ENCODE peak calls at places on chromosomes 12 and 14, in six cellular contexts. I is endothelial cell of umbilical vein, B is sigmoid colon, W is upper lobe of left lung, P is K562, F is GM12892. L is an unnamed sample.

GRCh38 chr12:52836042-52836466 is 1.9 kb upstream of the KRT79 start:
- DNase-seq in I (peak), B (no peak), W (no peak), P (peak), F (no peak), L (no peak)

GRCh38 chr14:65470404-65470880 is 57.9 kb downstream of the FUT8 start:
- DNase-seq in I (no peak), B (no peak), W (peak), P (no peak), F (peak), L (no peak)

GRCh38 chr12:109310247-109311125 is 1.4 kb upstream of the FOXN4 start:
- DNase-seq in I (no peak), B (no peak), W (peak), P (peak), F (no peak), L (no peak)

GRCh38 chr14:97337670-97338069 is 540.5 kb downstream of the VRK1 start:
- DNase-seq in I (no peak), B (no peak), W (no peak), P (no peak), F (no peak), L (no peak)

GRCh38 chr12:7158866-7159600 is 28.9 kb downstream of the CLSTN3 start:
- DNase-seq in I (no peak), B (peak), W (peak), P (no peak), F (no peak), L (no peak)

GRCh38 chr12:124928095-124928911 is 13.9 kb upstream of the UBC start:
- DNase-seq in I (peak), B (peak), W (peak), P (no peak), F (no peak), L (peak)

GRCh38 chr14:75999511-76000190 is 14.1 kb downstream of the IFT43 start:
- DNase-seq in I (no peak), B (no peak), W (no peak), P (no peak), F (no peak), L (no peak)

GRCh38 chr14:91230363-91231035 is 14.0 kb downstream of the GPR68 start:
- DNase-seq in I (no peak), B (no peak), W (no peak), P (no peak), F (no peak), L (no peak)

GRCh38 chr12:82688619-82689018 is 1.9 kb downstream of the TMTC2 start:
- DNase-seq in I (no peak), B (no peak), W (no peak), P (no peak), F (no peak), L (no peak)

GRCh38 chr12:55828357-55828756 is 1.0 kb downstream of the DNAJC14 start:
- DNase-seq in I (no peak), B (peak), W (no peak), P (no peak), F (no peak), L (no peak)

GRCh38 chr12:55829967-55830600 is 697 bp upstream of the DNAJC14 start:
- DNase-seq in I (peak), B (peak), W (peak), P (peak), F (peak), L (peak)

GRCh38 chr12:55831407-55831880 is 2.1 kb upstream of the DNAJC14 start:
- DNase-seq in I (no peak), B (no peak), W (no peak), P (no peak), F (no peak), L (no peak)

GRCh38 chr12:55833056-55833455 is 3.7 kb upstream of the DNAJC14 start:
- DNase-seq in I (no peak), B (no peak), W (peak), P (no peak), F (no peak), L (no peak)

DNA sequence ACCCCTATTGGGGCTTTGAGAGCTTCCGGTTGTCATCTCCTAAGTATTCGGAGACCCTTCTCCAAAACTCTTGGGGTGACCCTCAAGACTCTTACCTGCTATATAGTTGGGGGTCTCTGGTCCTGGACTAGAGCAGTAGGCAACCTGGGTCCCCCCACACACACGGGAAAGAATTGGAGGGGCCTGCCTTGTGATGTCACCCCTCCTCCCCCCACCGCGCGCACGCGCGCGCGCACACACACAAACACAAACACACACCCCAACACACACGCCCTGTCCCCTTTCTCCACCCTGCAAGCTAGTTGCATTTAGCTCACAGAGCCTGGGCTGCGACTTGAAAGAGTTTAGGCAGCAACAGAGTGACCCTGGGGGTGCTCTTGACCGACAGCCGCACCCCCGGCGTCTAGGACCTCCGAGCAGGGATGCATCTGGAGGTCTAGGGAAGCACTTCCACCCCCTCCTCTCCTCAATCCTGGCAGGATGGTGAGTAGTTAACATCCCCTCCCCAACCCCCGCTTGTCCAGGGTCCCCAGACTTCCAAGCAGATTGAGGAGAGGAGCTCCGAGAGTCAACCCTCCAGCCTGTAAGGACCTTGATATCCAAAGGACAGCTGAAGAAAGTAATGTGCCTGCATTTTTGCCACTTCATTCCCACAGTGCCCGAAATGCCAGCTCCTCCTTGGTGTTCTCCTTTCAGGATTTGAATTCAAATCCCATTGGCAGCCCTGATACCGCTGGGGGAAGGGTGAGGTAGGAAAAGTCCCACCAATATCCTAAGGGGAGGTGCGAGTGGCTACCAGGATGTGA is 1.4 kb upstream of the DNAJC14 start:
- DNase-seq in I (peak), B (peak), W (peak), P (peak), F (peak), L (peak)
- TF ChIP-seq POLR2A in I (peak), B (no peak), W (peak), P (peak), F (no peak), L (no peak)

GRCh38 chr12:106994579-106995220 is 7.8 kb upstream of the MTERF2 start:
- DNase-seq in I (no peak), B (no peak), W (no peak), P (no peak), F (no peak), L (no peak)
- TF ChIP-seq POLR2AphosphoS5 in I (no peak), B (no peak), W (no peak), P (no peak), F (no peak), L (no peak)

GRCh38 chr12:54428050-54429013 is 9.3 kb upstream of the ITGA5 start:
- DNase-seq in I (peak), B (peak), W (no peak), P (peak), F (no peak), L (no peak)
- TF ChIP-seq POLR2A in I (peak), B (no peak), W (no peak), P (no peak), F (no peak), L (no peak)

DNA sequence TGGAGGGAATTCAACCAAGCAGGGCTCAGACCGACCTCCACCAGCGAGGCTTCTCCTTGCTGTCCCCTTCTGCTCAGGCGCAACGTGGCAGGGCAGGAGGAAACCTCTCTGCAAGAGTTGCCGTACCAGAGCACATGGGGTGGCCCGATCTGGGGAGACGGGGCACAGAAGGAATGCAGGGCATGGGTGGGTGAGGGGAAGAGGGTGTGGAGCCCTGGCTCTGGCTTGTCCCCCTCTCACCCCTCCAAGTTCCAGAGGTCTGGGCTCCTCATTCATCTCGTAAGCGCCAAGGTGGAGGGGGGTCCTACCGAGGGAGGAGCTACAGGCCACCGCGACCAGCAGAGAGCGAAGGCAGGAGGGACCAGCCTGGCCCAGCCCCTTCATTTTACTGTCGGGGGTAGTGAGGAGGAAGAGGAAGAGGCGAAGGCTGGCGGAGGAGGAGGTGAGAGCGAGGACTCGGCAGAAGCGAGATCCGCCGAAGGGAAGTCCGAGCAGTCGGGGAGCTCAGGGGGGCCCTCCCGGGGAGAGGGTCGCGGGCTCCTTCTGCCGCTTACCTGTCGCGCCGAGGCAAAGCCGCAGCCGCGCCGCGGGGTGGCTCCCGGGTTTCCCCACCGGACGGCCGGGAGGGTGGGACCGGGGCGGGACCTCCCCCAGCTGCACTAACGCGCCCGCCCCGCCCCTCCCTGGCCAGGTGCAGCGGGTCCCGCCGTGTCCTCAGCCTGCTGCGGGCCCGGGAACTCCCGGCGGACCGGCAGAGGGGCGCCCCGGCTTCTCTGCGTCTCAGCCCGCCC is at the start of gene GALNT6:
- DNase-seq in I (peak), B (no peak), W (peak), P (peak), F (peak), L (peak)
- TF ChIP-seq POLR2AphosphoS5 in I (peak), B (no peak), W (no peak), P (no peak), F (peak), L (no peak)

GRCh38 chr12:64610092-64610659 is at the start of gene RASSF3:
- DNase-seq in I (peak), B (peak), W (peak), P (peak), F (peak), L (peak)
- TF ChIP-seq POLR2A in I (peak), B (no peak), W (peak), P (peak), F (peak), L (no peak)